ENCODE peak calls at places on chromosomes 13 and 19, in five cellular contexts. One of them, this sample, is unnamed. For H3K36me3, the result is how much of the 10 kb centered on the place peaks cover.

GRCh38 chr19:39660661-39661060 is 4.9 kb downstream of the LGALS16 start:
- DNase-seq in breast epithelium: no peak
- DNase-seq in body of pancreas: no peak
- DNase-seq in colonic mucosa: no peak
- DNase-seq in uterus: no peak
- DNase-seq in this sample: no peak

GRCh38 chr13:98228661-98229349 is 51.7 kb upstream of the RNF113B start:
- DNase-seq in breast epithelium: no peak
- DNase-seq in body of pancreas: no peak
- DNase-seq in colonic mucosa: no peak
- DNase-seq in uterus: no peak
- DNase-seq in this sample: no peak

GRCh38 chr13:79997244-79997643 is 343.7 kb downstream of the SPRY2 start:
- DNase-seq in breast epithelium: no peak
- DNase-seq in body of pancreas: no peak
- DNase-seq in colonic mucosa: no peak
- DNase-seq in uterus: no peak
- DNase-seq in this sample: no peak

GRCh38 chr19:33298146-33298911 is 4.0 kb downstream of the CEBPA start:
- DNase-seq in breast epithelium: peak
- DNase-seq in body of pancreas: no peak
- DNase-seq in colonic mucosa: no peak
- DNase-seq in uterus: no peak
- DNase-seq in this sample: no peak

GRCh38 chr13:31862828-31863227 is 123.5 kb downstream of the RXFP2 start:
- DNase-seq in breast epithelium: no peak
- DNase-seq in body of pancreas: no peak
- DNase-seq in colonic mucosa: no peak
- DNase-seq in uterus: no peak
- DNase-seq in this sample: no peak

GRCh38 chr13:97307882-97308624 is 85.9 kb downstream of the MBNL2 start:
- DNase-seq in breast epithelium: no peak
- DNase-seq in body of pancreas: peak
- DNase-seq in colonic mucosa: no peak
- DNase-seq in uterus: no peak
- DNase-seq in this sample: no peak

GRCh38 chr19:11420894-11421606 is 1.9 kb upstream of the RGL3 start:
- DNase-seq in breast epithelium: no peak
- DNase-seq in body of pancreas: no peak
- DNase-seq in colonic mucosa: peak
- DNase-seq in uterus: no peak
- DNase-seq in this sample: no peak

GRCh38 chr13:74040200-74040599 is 94.0 kb downstream of the KLF12 start:
- DNase-seq in breast epithelium: no peak
- DNase-seq in body of pancreas: peak
- DNase-seq in colonic mucosa: peak
- DNase-seq in uterus: no peak
- DNase-seq in this sample: peak

GRCh38 chr13:96141032-96141431 is 51.1 kb downstream of the HS6ST3 start:
- DNase-seq in breast epithelium: no peak
- DNase-seq in body of pancreas: no peak
- DNase-seq in colonic mucosa: no peak
- DNase-seq in uterus: no peak
- DNase-seq in this sample: no peak

GRCh38 chr13:51674276-51674675 is 90.0 kb downstream of the WDFY2 start:
- DNase-seq in breast epithelium: peak
- DNase-seq in body of pancreas: peak
- DNase-seq in colonic mucosa: peak
- DNase-seq in uterus: no peak
- DNase-seq in this sample: no peak

GRCh38 chr19:37973666-37974065 is 66.7 kb downstream of the SIPA1L3 start:
- DNase-seq in breast epithelium: no peak
- DNase-seq in body of pancreas: no peak
- DNase-seq in colonic mucosa: no peak
- DNase-seq in uterus: no peak
- DNase-seq in this sample: no peak

GRCh38 chr19:10105241-10106099 is 692 bp upstream of the PPAN start:
- DNase-seq in breast epithelium: no peak
- DNase-seq in body of pancreas: no peak
- DNase-seq in colonic mucosa: peak
- DNase-seq in uterus: no peak
- DNase-seq in this sample: no peak

GRCh38 chr19:11422163-11423068 is 3.3 kb upstream of the RGL3 start:
- DNase-seq in breast epithelium: peak
- DNase-seq in body of pancreas: peak
- DNase-seq in colonic mucosa: peak
- DNase-seq in uterus: peak
- DNase-seq in this sample: peak

GRCh38 chr13:33494596-33495214 is 209.2 kb upstream of the STARD13 start:
- DNase-seq in breast epithelium: no peak
- DNase-seq in body of pancreas: no peak
- DNase-seq in colonic mucosa: no peak
- DNase-seq in uterus: no peak
- DNase-seq in this sample: no peak

GRCh38 chr19:16078759-16079707 is 2.7 kb downstream of the TPM4 start:
- DNase-seq in breast epithelium: peak
- DNase-seq in body of pancreas: peak
- DNase-seq in colonic mucosa: peak
- DNase-seq in uterus: peak
- DNase-seq in this sample: peak

GRCh38 chr19:47572635-47573034 is 313 bp downstream of the ZNF541 start:
- DNase-seq in breast epithelium: no peak
- DNase-seq in body of pancreas: no peak
- DNase-seq in colonic mucosa: no peak
- DNase-seq in uterus: no peak
- DNase-seq in this sample: no peak

GRCh38 chr19:49915271-49915670 is 13.7 kb upstream of the ATF5 start:
- DNase-seq in breast epithelium: no peak
- DNase-seq in body of pancreas: no peak
- DNase-seq in colonic mucosa: no peak
- DNase-seq in uterus: no peak
- DNase-seq in this sample: no peak

GRCh38 chr19:49910179-49910578 is 13.5 kb upstream of the IL4I1 start:
- DNase-seq in breast epithelium: no peak
- DNase-seq in body of pancreas: no peak
- DNase-seq in colonic mucosa: no peak
- DNase-seq in uterus: no peak
- DNase-seq in this sample: no peak

GRCh38 chr19:49911381-49912145 is 14.9 kb upstream of the IL4I1 start:
- DNase-seq in breast epithelium: no peak
- DNase-seq in body of pancreas: no peak
- DNase-seq in colonic mucosa: no peak
- DNase-seq in uterus: no peak
- DNase-seq in this sample: no peak

GRCh38 chr19:49913720-49914119 is 15.3 kb upstream of the ATF5 start:
- DNase-seq in breast epithelium: no peak
- DNase-seq in body of pancreas: no peak
- DNase-seq in colonic mucosa: no peak
- DNase-seq in uterus: no peak
- DNase-seq in this sample: no peak

DNA sequence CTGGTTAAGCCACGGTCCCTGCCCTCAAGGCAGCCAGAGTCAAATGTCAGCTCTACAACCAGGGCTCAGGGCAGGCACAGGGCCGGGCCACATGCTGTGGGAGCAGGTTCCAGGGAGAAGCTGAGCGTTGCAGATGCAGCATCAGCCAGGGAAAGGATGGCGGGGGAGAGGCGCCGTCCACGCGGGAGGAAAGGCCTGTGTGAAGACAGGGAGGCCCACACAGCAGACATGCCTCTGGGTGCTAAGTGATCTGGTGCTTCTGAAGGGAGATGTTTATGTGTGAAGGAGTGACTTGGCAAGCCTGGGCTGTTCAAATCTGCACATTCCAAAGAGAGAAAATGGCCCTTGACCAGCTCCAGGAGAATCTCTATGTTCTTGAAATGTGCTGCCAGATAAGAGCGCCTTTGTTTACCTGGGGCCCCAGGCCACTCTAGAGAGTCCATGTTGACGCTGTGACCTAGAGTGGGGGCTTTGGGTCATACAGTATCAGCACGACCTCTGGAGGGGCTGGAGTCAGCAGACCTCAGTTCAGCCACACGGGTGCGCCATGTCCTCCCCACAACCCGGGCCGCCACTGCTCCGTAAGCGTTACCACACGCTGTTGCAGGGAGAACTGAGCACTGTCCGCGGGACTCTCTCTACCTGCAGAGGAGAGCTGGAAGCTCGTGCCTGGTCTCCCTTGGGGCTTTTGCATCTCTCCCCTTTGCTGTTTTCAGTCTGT is 15.9 kb upstream of the ATF5 start:
- DNase-seq in breast epithelium: no peak
- DNase-seq in body of pancreas: no peak
- DNase-seq in colonic mucosa: no peak
- DNase-seq in uterus: no peak
- DNase-seq in this sample: no peak
- TF ChIP-seq CTCF in breast epithelium: no peak
- TF ChIP-seq CTCF in body of pancreas: no peak
- TF ChIP-seq CTCF in colonic mucosa: no peak
- TF ChIP-seq CTCF in uterus: no peak
- TF ChIP-seq CTCF in this sample: no peak

GRCh38 chr19:34366670-34367423 is 1.9 kb downstream of the GPI start:
- DNase-seq in breast epithelium: no peak
- DNase-seq in body of pancreas: no peak
- DNase-seq in colonic mucosa: peak
- DNase-seq in uterus: no peak
- DNase-seq in this sample: no peak

GRCh38 chr19:34367424-34367957 is 2.5 kb downstream of the GPI start:
- DNase-seq in breast epithelium: no peak
- DNase-seq in body of pancreas: no peak
- DNase-seq in colonic mucosa: no peak
- DNase-seq in uterus: no peak
- DNase-seq in this sample: peak

GRCh38 chr19:34368338-34368737 is 3.3 kb downstream of the GPI start:
- DNase-seq in breast epithelium: no peak
- DNase-seq in body of pancreas: no peak
- DNase-seq in colonic mucosa: no peak
- DNase-seq in uterus: no peak
- DNase-seq in this sample: no peak

GRCh38 chr19:34370983-34371382 is 6.0 kb downstream of the GPI start:
- DNase-seq in breast epithelium: no peak
- DNase-seq in body of pancreas: no peak
- DNase-seq in colonic mucosa: no peak
- DNase-seq in uterus: no peak
- DNase-seq in this sample: peak

DNA sequence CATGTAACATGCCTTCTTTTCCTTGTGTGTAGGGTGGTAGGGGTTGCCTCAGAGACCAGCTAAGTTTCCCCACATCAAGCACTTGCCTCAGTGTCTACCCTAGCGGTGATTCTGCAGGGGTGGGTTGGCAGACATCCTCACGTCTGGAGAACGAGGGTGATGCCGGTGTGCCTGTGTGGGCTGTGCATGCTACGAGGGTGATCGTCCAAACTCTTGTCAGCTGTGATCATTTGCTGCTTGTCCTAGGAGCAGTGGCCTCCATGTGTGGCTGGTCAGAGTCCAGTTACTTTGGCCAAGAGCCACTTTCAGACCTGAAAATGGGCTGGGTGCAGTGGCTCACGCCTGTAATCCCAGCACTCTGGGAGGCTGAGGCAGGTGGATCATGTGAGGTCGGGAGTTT is 5.1 kb downstream of the GPI start:
- DNase-seq in breast epithelium: no peak
- DNase-seq in body of pancreas: no peak
- DNase-seq in colonic mucosa: no peak
- DNase-seq in uterus: no peak
- DNase-seq in this sample: no peak
- H3K36me3 ChIP-seq in breast epithelium: under half
- H3K36me3 ChIP-seq in body of pancreas: under half
- H3K36me3 ChIP-seq in colonic mucosa: under half
- H3K36me3 ChIP-seq in uterus: under half
- H3K36me3 ChIP-seq in this sample: under half

GRCh38 chr13:30843548-30843947 is 62.5 kb upstream of the MEDAG start:
- DNase-seq in breast epithelium: no peak
- DNase-seq in body of pancreas: no peak
- DNase-seq in colonic mucosa: no peak
- DNase-seq in uterus: no peak
- DNase-seq in this sample: no peak

GRCh38 chr13:30844548-30845296 is 61.3 kb upstream of the MEDAG start:
- DNase-seq in breast epithelium: no peak
- DNase-seq in body of pancreas: no peak
- DNase-seq in colonic mucosa: no peak
- DNase-seq in uterus: no peak
- DNase-seq in this sample: no peak

GRCh38 chr13:30840515-30840914 is 65.6 kb upstream of the MEDAG start:
- DNase-seq in breast epithelium: no peak
- DNase-seq in body of pancreas: no peak
- DNase-seq in colonic mucosa: no peak
- DNase-seq in uterus: no peak
- DNase-seq in this sample: no peak

GRCh38 chr13:30837227-30838159 is 68.6 kb upstream of the MEDAG start:
- DNase-seq in breast epithelium: no peak
- DNase-seq in body of pancreas: no peak
- DNase-seq in colonic mucosa: no peak
- DNase-seq in uterus: no peak
- DNase-seq in this sample: no peak

DNA sequence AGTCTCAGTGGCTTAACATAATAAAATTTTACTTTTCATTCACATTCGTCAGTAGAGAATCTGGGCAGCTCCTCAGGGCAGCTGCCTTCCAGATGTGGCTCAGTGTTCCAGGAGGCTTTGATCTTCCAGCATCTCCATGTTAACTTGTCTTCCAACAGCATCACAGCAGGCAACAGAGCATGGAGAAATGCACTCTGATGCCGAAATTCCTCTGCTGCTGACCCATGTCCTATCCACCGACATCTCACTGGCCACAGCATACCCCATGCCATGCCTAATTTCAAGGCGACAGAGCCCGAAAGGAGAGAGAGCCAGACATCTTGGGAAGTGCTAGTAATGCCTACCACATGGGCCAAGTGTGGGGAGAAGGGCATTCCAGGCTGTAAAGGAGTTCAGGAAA is 64.9 kb upstream of the MEDAG start:
- DNase-seq in breast epithelium: no peak
- DNase-seq in body of pancreas: no peak
- DNase-seq in colonic mucosa: no peak
- DNase-seq in uterus: no peak
- DNase-seq in this sample: no peak
- H3K27ac ChIP-seq in breast epithelium: no peak
- H3K27ac ChIP-seq in body of pancreas: no peak
- H3K27ac ChIP-seq in colonic mucosa: no peak
- H3K27ac ChIP-seq in uterus: no peak
- H3K27ac ChIP-seq in this sample: no peak

GRCh38 chr13:107960301-107960700 is 255.0 kb downstream of the LIG4 start:
- DNase-seq in breast epithelium: no peak
- DNase-seq in body of pancreas: no peak
- DNase-seq in colonic mucosa: no peak
- DNase-seq in uterus: no peak
- DNase-seq in this sample: no peak

GRCh38 chr13:107962209-107962608 is 253.1 kb downstream of the LIG4 start:
- DNase-seq in breast epithelium: no peak
- DNase-seq in body of pancreas: no peak
- DNase-seq in colonic mucosa: no peak
- DNase-seq in uterus: no peak
- DNase-seq in this sample: no peak

DNA sequence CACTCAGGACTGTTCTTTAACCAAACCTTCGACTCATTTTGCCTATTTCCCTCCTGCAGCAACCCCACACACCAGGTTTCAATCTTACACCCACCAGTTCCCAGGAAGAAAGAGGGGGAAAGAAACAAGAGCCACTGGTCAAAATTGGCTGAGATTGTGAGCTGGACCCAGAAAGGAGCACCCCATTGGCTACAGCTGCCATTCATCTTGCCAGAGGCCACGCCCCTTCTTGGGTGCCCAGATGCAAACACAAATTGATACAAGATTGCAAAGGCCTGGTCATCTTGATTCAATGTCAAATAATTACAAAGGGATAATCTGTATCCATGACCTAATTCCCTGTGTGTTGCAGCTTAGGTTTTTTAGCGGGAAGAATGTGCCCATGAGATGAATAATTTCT is 258.4 kb downstream of the LIG4 start:
- DNase-seq in breast epithelium: no peak
- DNase-seq in body of pancreas: no peak
- DNase-seq in colonic mucosa: no peak
- DNase-seq in uterus: no peak
- DNase-seq in this sample: no peak
- TF ChIP-seq CTCF in breast epithelium: no peak
- TF ChIP-seq CTCF in body of pancreas: no peak
- TF ChIP-seq CTCF in colonic mucosa: no peak
- TF ChIP-seq CTCF in uterus: no peak
- TF ChIP-seq CTCF in this sample: no peak

This sample was measured in gastrocnemius medialis.